ENCODE peak calls at places on chromosomes 11 and 22, in nine cellular contexts. O is mesendoderm; D is BE2C; Z is CD8-positive, alpha-beta memory T cell; B is cardiac fibroblast; C is right cardiac atrium; K is IMR-90; G is fibroblast of lung; M is neuronal stem cell. X is an unnamed sample.

GRCh38 chr11:64007160-64007628 is 21.0 kb downstream of the OTUB1 start:
- DNase-seq in O (peak; percentile 44), D (no peak), Z (no peak), B (peak; percentile 17), C (no peak), K (no peak), G (peak; percentile 22), M (no peak), X (peak; percentile 79)

GRCh38 chr11:9362393-9362863 is 22.0 kb upstream of the IPO7 start:
- DNase-seq in O (peak; percentile 71), D (no peak), Z (no peak), B (peak; percentile 29), C (no peak), K (no peak), G (no peak), M (no peak), X (no peak)

GRCh38 chr11:118226294-118226693 is 1.5 kb upstream of the JAML start:
- DNase-seq in O (no peak), D (no peak), Z (no peak), B (no peak), C (no peak), K (no peak), G (no peak), M (no peak), X (no peak)

GRCh38 chr22:28600546-28601143 is 79.0 kb downstream of the TTC28 start:
- DNase-seq in O (peak; percentile 52), D (peak; percentile 28), Z (no peak), B (peak; percentile 79), C (no peak), K (peak; percentile 72), G (peak; percentile 82), M (peak; percentile 11), X (no peak)

GRCh38 chr11:45390407-45390806 is 104.3 kb upstream of the SYT13 start:
- DNase-seq in O (no peak), D (no peak), Z (no peak), B (peak; percentile 11), C (no peak), K (no peak), G (no peak), M (no peak), X (no peak)

GRCh38 chr11:122791411-122791810 is 46.9 kb upstream of the CRTAM start:
- DNase-seq in O (no peak), D (no peak), Z (no peak), B (no peak), C (no peak), K (peak; percentile 47), G (peak; percentile 40), M (no peak), X (no peak)

GRCh38 chr11:26953770-26954392 is 40.0 kb upstream of the FIBIN start:
- DNase-seq in O (no peak), D (peak; percentile 4), Z (no peak), B (peak; percentile 93), C (no peak), K (peak; percentile 72), G (peak; percentile 70), M (no peak), X (no peak)

GRCh38 chr11:14411818-14412217 is 52.8 kb upstream of the RRAS2 start:
- DNase-seq in O (no peak), D (peak; percentile 29), Z (no peak), B (peak; percentile 84), C (no peak), K (peak; percentile 89), G (peak; percentile 93), M (no peak), X (no peak)

GRCh38 chr11:103544874-103545273 is 435.6 kb downstream of the DYNC2H1 start:
- DNase-seq in O (no peak), D (no peak), Z (no peak), B (no peak), C (no peak), K (no peak), G (no peak), M (no peak), X (no peak)

GRCh38 chr22:42962295-42963230 is 52.4 kb downstream of the PACSIN2 start:
- DNase-seq in O (peak; percentile 53), D (no peak), Z (no peak), B (peak; percentile 73), C (peak; percentile 71), K (peak; percentile 47), G (peak; percentile 39), M (no peak), X (peak; percentile 87)

GRCh38 chr11:91981995-91982394 is 242.6 kb upstream of the FAT3 start:
- DNase-seq in O (no peak), D (no peak), Z (no peak), B (peak; percentile 96), C (no peak), K (peak; percentile 88), G (peak; percentile 99), M (no peak), X (no peak)

GRCh38 chr11:945986-946385 is 20.3 kb downstream of the AP2A2 start:
- DNase-seq in O (peak; percentile 88), D (no peak), Z (no peak), B (peak; percentile 73), C (no peak), K (no peak), G (peak; percentile 28), M (peak; percentile 84), X (no peak)

GRCh38 chr11:78647986-78648875 is 73.6 kb upstream of the NARS2 start:
- DNase-seq in O (peak; percentile 26), D (no peak), Z (no peak), B (no peak), C (no peak), K (no peak), G (no peak), M (no peak), X (no peak)

GRCh38 chr11:117722074-117722473 is 74.9 kb downstream of the DSCAML1 start:
- DNase-seq in O (no peak), D (no peak), Z (no peak), B (no peak), C (no peak), K (no peak), G (no peak), M (no peak), X (no peak)

GRCh38 chr11:64745219-64745522 is 1.2 kb upstream of the RASGRP2 start:
- DNase-seq in O (no peak), D (no peak), Z (peak; percentile 93), B (no peak), C (peak; percentile 94), K (no peak), G (no peak), M (no peak), X (peak; percentile 97)

GRCh38 chr11:120245434-120245833 is 5.5 kb downstream of the POU2F3 start:
- DNase-seq in O (no peak), D (no peak), Z (no peak), B (no peak), C (no peak), K (no peak), G (no peak), M (no peak), X (no peak)

GRCh38 chr11:130606781-130607511 is 158.5 kb downstream of the ADAMTS15 start:
- DNase-seq in O (no peak), D (no peak), Z (no peak), B (peak; percentile 76), C (peak; percentile 80), K (peak; percentile 31), G (peak; percentile 60), M (no peak), X (peak; percentile 82)

DNA sequence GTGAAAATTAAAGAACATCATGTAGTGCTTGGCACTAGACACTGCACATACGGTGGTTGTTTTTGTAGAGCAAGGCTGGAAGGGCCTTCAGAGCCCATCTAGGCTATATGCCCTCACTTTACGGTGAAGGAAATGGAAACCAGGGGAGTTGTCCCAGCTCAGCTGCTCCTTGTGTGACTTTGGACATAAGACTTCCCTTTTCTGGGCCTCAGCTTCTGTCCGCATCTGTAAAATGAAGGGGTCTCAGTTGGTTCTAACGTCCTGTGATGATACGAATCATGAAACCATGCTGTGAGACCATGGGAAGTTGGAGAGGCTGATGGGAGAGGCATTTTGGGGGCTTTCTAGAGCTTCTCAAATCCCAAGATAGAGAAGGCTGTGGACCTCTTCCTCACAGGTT is 4.7 kb downstream of the KCNE3 start:
- DNase-seq in O (no peak), D (no peak), Z (no peak), B (no peak), C (no peak), K (no peak), G (no peak), M (no peak), X (no peak)
- H3K4me3 ChIP-seq in O (no peak overlapping the region), D (no peak overlapping the region), Z (no peak overlapping the region), B (no peak overlapping the region), C (no peak overlapping the region), K (no peak overlapping the region), G (no peak overlapping the region), M (no peak overlapping the region), X (no peak overlapping the region)

DNA sequence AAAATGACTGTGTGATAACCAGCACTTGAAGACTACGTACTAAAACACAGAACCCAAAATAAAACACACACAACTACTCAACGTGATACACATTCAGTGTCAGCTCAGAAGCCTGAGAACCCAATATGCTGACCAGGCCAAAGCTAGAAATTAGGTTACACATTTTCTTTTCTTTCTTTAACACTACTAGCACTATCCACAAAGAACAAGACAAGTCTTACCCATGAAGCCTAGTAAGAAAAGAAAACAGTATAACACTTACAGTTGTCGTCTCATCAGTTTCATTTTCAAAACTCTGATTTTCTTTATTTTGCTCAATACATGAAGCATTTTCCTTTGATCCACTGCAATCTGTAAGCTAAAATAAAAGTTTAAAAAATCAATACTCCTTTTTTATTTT is 472.9 kb downstream of the DLG2 start:
- DNase-seq in O (no peak), D (no peak), Z (no peak), B (no peak), C (no peak), K (no peak), G (no peak), M (no peak), X (no peak)
- H3K4me3 ChIP-seq in O (no peak overlapping the region), D (no peak overlapping the region), Z (no peak overlapping the region), B (no peak overlapping the region), C (no peak overlapping the region), K (no peak overlapping the region), G (no peak overlapping the region), M (no peak overlapping the region), X (no peak overlapping the region)

GRCh38 chr22:25726241-25726640 is 15.7 kb upstream of the MYO18B start:
- DNase-seq in O (peak; percentile 72), D (no peak), Z (no peak), B (no peak), C (no peak), K (no peak), G (peak; percentile 24), M (no peak), X (no peak)
- H3K4me3 ChIP-seq in O (no peak overlapping the region), D (no peak overlapping the region), Z (no peak overlapping the region), B (no peak overlapping the region), C (no peak overlapping the region), K (no peak overlapping the region), G (no peak overlapping the region), M (no peak overlapping the region), X (no peak overlapping the region)

DNA sequence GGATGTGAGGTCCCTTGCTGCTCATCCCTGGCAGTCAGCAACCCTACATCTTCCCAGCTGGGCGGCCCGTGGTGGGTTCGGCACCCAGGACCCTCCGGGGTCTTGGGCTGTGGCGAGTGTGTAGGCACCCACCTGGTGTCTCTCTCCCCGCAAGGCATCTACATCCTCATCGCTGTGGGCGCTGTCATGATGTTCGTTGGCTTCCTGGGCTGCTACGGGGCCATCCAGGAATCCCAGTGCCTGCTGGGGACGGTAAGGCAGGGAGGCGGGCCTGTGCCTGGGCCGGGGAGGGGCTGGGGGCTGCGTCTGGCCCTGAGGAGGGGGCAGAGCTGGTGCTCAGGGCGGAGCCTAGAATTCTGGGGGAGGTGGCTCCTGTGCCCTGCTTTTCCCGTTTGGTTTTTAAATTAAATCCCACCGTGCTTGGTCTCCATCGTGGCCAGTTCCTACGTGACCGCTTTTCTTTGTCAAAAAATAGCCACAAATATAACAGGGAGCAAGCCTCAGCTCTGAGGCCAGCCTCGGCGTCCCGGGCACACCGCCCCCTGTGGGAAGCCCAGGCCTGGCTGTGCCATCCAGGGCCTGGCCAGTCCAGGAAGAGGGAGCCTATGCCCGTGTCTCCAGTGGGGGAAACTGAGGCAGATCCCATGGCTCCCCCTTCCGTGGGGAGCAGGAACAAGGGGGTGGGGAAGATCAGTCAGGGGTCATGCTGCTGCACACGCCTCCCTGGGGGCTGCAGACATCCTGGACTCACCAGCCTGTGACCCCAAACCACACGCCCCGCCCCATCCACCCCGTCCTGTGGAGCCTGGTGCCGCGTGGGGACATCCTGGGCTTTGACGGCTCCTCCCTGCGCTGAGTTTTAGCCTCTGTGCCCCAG is 6.4 kb upstream of the TSSC4 start:
- DNase-seq in O (no peak), D (no peak), Z (no peak), B (no peak), C (peak; percentile 63), K (no peak), G (no peak), M (no peak), X (peak; percentile 74)
- H3K4me3 ChIP-seq in O (no peak overlapping the region), D (no peak overlapping the region), Z (no peak overlapping the region), B (no peak overlapping the region), C (no peak overlapping the region), K (no peak overlapping the region), G (no peak overlapping the region), M (no peak overlapping the region), X (no peak overlapping the region)